ENCODE peak calls at places on chromosome 9, in four cellular contexts. H is left cardiac atrium, S is mucosa of gallbladder, U is heart right ventricle. C is an unnamed sample.

GRCh38 chr9:129496187-129497063 is 124.5 kb downstream of the C9orf50 start:
- DNase-seq in H (peak; percentile 98), S (peak; percentile 94), U (peak; percentile 97), C (peak; percentile 94)

GRCh38 chr9:93669958-93670207 is 93.5 kb downstream of the PHF2 start:
- DNase-seq in H (no peak), S (no peak), U (no peak), C (no peak)

GRCh38 chr9:19551124-19551929 is 142.5 kb downstream of the ACER2 start:
- DNase-seq in H (no peak), S (no peak), U (no peak), C (peak; percentile 49)

GRCh38 chr9:86075132-86075807 is 24.1 kb downstream of the GOLM1 start:
- DNase-seq in H (no peak), S (no peak), U (no peak), C (no peak)

GRCh38 chr9:14221558-14221957 is 92.4 kb downstream of the NFIB start:
- DNase-seq in H (no peak), S (peak; percentile 52), U (no peak), C (no peak)

GRCh38 chr9:120735415-120736126 is 21.3 kb upstream of the MEGF9 start:
- DNase-seq in H (no peak), S (no peak), U (no peak), C (no peak)

GRCh38 chr9:135409286-135410200 is 70.0 kb upstream of the PPP1R26 start:
- DNase-seq in H (no peak), S (no peak), U (no peak), C (no peak)

GRCh38 chr9:133825555-133826198 is 87.5 kb upstream of the SARDH start:
- DNase-seq in H (no peak), S (no peak), U (no peak), C (no peak)

GRCh38 chr9:81321551-81321950 is 367.8 kb downstream of the TLE1 start:
- DNase-seq in H (no peak), S (no peak), U (no peak), C (no peak)